ENCODE peak calls at places on chromosomes 3 and 15, in eight cellular contexts. D, G, R, H, Y, A, N and U are unnamed samples.

GRCh38 chr3:27568393-27568792 is 84.2 kb upstream of the SLC4A7 start:
- DNase-seq in Y (peak; percentile 57), R (peak; percentile 95), N (peak; percentile 72), H (no peak), D (no peak), A (no peak), G (no peak), U (peak; percentile 45)

GRCh38 chr15:38524156-38524555 is 40.5 kb downstream of the RASGRP1 start:
- DNase-seq in H (no peak), N (no peak), Y (no peak), R (peak; percentile 64), G (no peak), A (no peak), D (no peak), U (no peak)

GRCh38 chr3:27507515-27508266 is 23.5 kb upstream of the SLC4A7 start:
- DNase-seq in D (no peak), R (no peak), Y (no peak), G (no peak), H (no peak), A (no peak), N (no peak), U (peak; percentile 52)

GRCh38 chr15:25345943-25346342 is 92.9 kb downstream of the UBE3A start:
- DNase-seq in R (peak; percentile 41), A (no peak), H (no peak), D (no peak), G (no peak), Y (no peak), N (no peak), U (no peak)

GRCh38 chr3:10331320-10331719 is 10.4 kb upstream of the SEC13 start:
- DNase-seq in A (no peak), Y (no peak), R (no peak), G (no peak), H (no peak), D (no peak), N (no peak), U (no peak)

GRCh38 chr15:39596358-39597051 is 15.6 kb downstream of the THBS1 start:
- DNase-seq in N (no peak), H (no peak), D (no peak), Y (no peak), R (peak; percentile 63), G (no peak), A (no peak), U (no peak)

GRCh38 chr3:106332884-106333283 is 464.1 kb upstream of the CBLB start:
- DNase-seq in H (no peak), R (no peak), Y (no peak), N (no peak), G (no peak), A (peak; percentile 21), D (peak; percentile 20), U (peak; percentile 26)

GRCh38 chr3:197811343-197811742 is 20.3 kb downstream of the LRCH3 start:
- DNase-seq in R (peak; percentile 97), G (peak; percentile 23), D (no peak), N (no peak), A (no peak), Y (no peak), H (no peak), U (no peak)

GRCh38 chr3:125212509-125213372 is at the start of gene SLC12A8:
- DNase-seq in G (no peak), A (no peak), R (peak; percentile 33), N (no peak), D (no peak), H (no peak), Y (peak; percentile 50), U (no peak)

GRCh38 chr15:32106401-32107381 is 76.4 kb downstream of the CHRNA7 start:
- DNase-seq in G (no peak), R (no peak), N (no peak), Y (no peak), A (no peak), D (no peak), H (no peak), U (no peak)

GRCh38 chr15:98422086-98422478 is 226.3 kb upstream of the IGF1R start:
- DNase-seq in N (no peak), Y (no peak), R (no peak), G (no peak), A (no peak), H (no peak), D (no peak), U (no peak)

DNA sequence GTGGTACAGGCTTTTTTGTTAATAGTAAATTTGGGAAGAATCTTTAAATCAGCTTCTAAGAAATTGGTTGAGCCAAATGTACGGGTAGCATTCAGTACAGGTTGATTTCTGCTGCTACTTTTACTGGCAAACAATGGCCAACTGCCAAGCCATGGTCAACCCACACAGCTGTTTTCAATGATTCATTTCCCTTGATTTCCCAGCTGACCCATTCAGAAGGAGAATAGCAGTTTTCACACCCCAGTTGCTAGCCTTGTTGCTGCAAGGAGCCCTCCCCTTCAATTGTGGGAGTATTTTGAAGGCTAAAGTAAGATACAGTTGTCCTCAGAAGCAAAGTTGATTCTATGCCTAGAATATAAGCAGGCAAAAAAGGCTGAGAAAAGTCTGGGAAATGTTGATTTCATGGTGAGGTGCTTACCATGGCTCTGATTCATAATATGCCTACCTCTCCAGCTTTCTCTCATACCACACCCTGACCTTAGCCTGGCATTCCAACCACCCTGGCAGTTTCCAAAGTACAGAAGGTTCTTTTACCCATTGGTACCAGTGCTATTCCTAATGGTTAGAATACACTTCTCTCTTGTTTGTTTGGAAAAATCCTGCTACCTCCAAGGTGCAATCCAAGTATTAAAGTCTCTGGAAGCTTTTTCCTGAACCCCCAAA is 320.3 kb upstream of the TGFBR2 start:
- DNase-seq in G (no peak), Y (peak; percentile 51), A (peak; percentile 71), H (no peak), R (peak; percentile 93), N (peak; percentile 78), D (no peak), U (peak; percentile 70)
- H3K27ac ChIP-seq in G (no peak overlapping the region), Y (peak overlapping the region; percentile 64), A (peak overlapping the region; percentile 85), H (no peak overlapping the region), R (peak overlapping the region; percentile 69), N (peak overlapping the region; percentile 96), D (no peak overlapping the region), U (peak overlapping the region; percentile 88)

DNA sequence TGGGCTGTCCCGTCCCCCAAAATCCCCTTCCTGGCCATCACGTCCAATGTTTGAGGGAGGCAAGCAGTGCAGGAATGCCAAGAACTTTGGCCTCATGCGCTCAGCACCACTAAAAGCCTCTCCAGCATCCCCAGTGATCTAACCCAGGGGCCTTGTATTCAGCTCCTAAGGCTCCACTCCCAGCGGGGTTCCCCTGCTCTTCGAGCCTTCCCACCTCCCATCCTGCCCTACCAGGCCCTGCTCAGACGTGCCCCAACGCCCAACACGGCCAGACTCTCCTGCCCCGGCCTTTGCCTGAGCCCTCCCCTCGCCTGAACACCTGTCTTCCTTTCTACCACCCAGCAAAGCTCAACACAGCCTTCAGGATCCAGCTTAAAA is 30.5 kb downstream of the PLXND1 start:
- DNase-seq in A (no peak), N (no peak), D (no peak), Y (no peak), G (no peak), R (no peak), H (no peak), U (no peak)
- H3K27ac ChIP-seq in A (no peak overlapping the region), N (no peak overlapping the region), D (peak overlapping the region; percentile 45), Y (peak overlapping the region; percentile 72), G (peak overlapping the region; percentile 95), R (no peak overlapping the region), H (no peak overlapping the region), U (no peak overlapping the region)

GRCh38 chr3:100263583-100263982 is 2.8 kb downstream of the TBC1D23 start:
- DNase-seq in N (no peak), Y (no peak), D (no peak), A (no peak), H (no peak), G (no peak), R (peak; percentile 76), U (no peak)

GRCh38 chr3:100261481-100261903 is 700 bp downstream of the TBC1D23 start:
- DNase-seq in R (no peak), G (no peak), H (no peak), A (no peak), N (no peak), D (no peak), Y (no peak), U (no peak)

GRCh38 chr3:100257601-100258000 is 3.2 kb upstream of the TBC1D23 start:
- DNase-seq in N (no peak), D (no peak), A (no peak), H (no peak), G (no peak), Y (no peak), R (peak; percentile 88), U (no peak)

GRCh38 chr3:100260685-100261480 is at the start of gene TBC1D23:
- DNase-seq in D (peak; percentile 100), Y (peak; percentile 98), R (peak; percentile 100), A (peak; percentile 100), G (peak; percentile 100), H (peak; percentile 85), N (peak; percentile 97), U (peak; percentile 99)

GRCh38 chr3:100260081-100260684 is 609 bp upstream of the TBC1D23 start:
- DNase-seq in G (peak; percentile 16), H (peak; percentile 29), D (no peak), Y (peak; percentile 25), A (no peak), N (no peak), R (peak; percentile 73), U (no peak)
- H3K27ac ChIP-seq in G (peak overlapping the region; percentile 60), H (peak overlapping the region; percentile 96), D (peak overlapping the region; percentile 96), Y (peak overlapping the region; percentile 93), A (peak overlapping the region; percentile 78), N (peak overlapping the region; percentile 98), R (peak overlapping the region; percentile 99), U (peak overlapping the region; percentile 97)

DNA sequence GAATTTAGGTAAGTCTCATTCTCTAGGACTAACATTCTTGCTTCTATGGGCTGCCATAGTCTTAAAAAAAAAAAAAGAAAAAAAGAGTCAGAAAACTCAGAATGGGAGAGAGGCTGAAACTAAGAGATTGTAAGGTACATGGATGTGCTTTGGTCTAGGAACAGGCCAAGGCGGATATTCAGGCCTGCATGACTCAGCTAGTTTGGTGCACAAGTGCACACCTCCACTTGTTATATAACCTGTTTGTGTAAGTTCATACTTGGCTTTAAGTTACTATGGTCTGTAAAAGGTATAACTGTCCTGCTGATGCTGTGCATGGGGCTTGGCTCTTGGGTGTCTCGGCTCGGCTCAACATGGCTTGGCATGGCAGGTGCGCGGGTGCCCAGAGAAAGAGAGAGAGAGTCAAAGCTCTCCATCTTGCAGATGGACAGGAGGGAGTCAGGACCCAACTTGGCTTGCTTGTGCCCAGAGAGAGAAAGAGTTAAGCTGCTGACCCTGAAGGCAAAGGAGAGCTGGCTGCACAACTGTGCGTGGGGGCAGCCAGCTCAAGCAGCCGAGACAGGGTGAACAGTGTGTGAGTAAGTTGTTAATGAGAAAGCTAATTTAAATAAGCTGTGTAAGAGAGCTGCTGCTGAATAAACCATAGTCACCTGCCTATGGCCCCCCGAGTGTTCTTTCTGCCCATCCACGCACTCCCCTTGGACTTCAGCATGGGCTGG is 31.4 kb upstream of the CHRNB4 start:
- DNase-seq in H (no peak), D (no peak), A (peak; percentile 13), N (no peak), R (no peak), G (no peak), Y (no peak), U (peak; percentile 26)
- H3K27ac ChIP-seq in H (no peak overlapping the region), D (no peak overlapping the region), A (peak overlapping the region; percentile 61), N (no peak overlapping the region), R (no peak overlapping the region), G (no peak overlapping the region), Y (no peak overlapping the region), U (no peak overlapping the region)